ENCODE peak calls at places on chromosomes 12 and 14, in five cellular contexts. N is NCI-H82, O is hepatic stellate cell, P is D341Med, X is NCI-H2171 treated with DMSO at 0.1 percent for 48 hours. Z is an unnamed sample.

GRCh38 chr12:52202361-52203078 is 10.7 kb upstream of the KRT80 start:
- DNase-seq in N (peak), O (no peak), P (no peak), X (peak), Z (peak)

GRCh38 chr12:121676190-121676589 is 6.7 kb upstream of the MORN3 start:
- DNase-seq in N (no peak), O (no peak), P (no peak), X (no peak), Z (no peak)

GRCh38 chr14:22607291-22607690 is 9.2 kb downstream of the ABHD4 start:
- DNase-seq in N (peak), O (no peak), P (no peak), X (no peak), Z (no peak)

GRCh38 chr12:50715174-50715573 is 48.7 kb upstream of the ATF1 start:
- DNase-seq in N (no peak), O (no peak), P (no peak), X (no peak), Z (no peak)

GRCh38 chr12:6644257-6644596 is 3.0 kb downstream of the ACRBP start:
- DNase-seq in N (no peak), O (no peak), P (no peak), X (no peak), Z (no peak)

GRCh38 chr12:26869908-26870459 is 37.0 kb upstream of the ITPR2 start:
- DNase-seq in N (no peak), O (no peak), P (no peak), X (no peak), Z (no peak)

GRCh38 chr14:29926701-29927595 is 699 bp downstream of the PRKD1 start:
- DNase-seq in N (peak), O (peak), P (peak), X (peak), Z (peak)

GRCh38 chr12:71804505-71804904 is 35.1 kb upstream of the TBC1D15 start:
- DNase-seq in N (peak), O (no peak), P (no peak), X (no peak), Z (no peak)

GRCh38 chr12:64685076-64685475 is 74.1 kb downstream of the GNS start:
- DNase-seq in N (no peak), O (no peak), P (no peak), X (no peak), Z (no peak)